ENCODE peak calls at places on chromosomes 13 and 19, in four cellular contexts. G is uterus, W is pancreas, Z is left kidney. S is an unnamed sample.

GRCh38 chr13:102100234-102100633 is 301.6 kb downstream of the FGF14 start:
- DNase-seq in Z (no peak), W (no peak), G (no peak), S (no peak)

GRCh38 chr19:18590273-18591272 is 2.0 kb downstream of the REX1BD start:
- DNase-seq in G (no peak), Z (peak), W (peak), S (no peak)

GRCh38 chr19:10211071-10211470 is 16.3 kb upstream of the DNMT1 start:
- DNase-seq in W (no peak), Z (no peak), G (no peak), S (no peak)

GRCh38 chr19:18946335-18946734 is 5.3 kb upstream of the HOMER3 start:
- DNase-seq in G (no peak), Z (no peak), W (no peak), S (no peak)

GRCh38 chr13:107289540-107289939 is 721.6 kb upstream of the ARGLU1 start:
- DNase-seq in G (no peak), W (no peak), Z (no peak), S (no peak)

GRCh38 chr13:97221491-97221890 is 642 bp upstream of the MBNL2 start:
- DNase-seq in Z (no peak), W (no peak), G (no peak), S (no peak)

GRCh38 chr19:29855771-29856510 is 44.1 kb downstream of the CCNE1 start:
- DNase-seq in G (no peak), W (no peak), Z (no peak), S (no peak)

GRCh38 chr19:3575260-3575741 is 2.6 kb downstream of the HMG20B start:
- DNase-seq in W (peak), Z (peak), G (no peak), S (peak)

GRCh38 chr19:39401549-39402416 is 4.9 kb upstream of the ZFP36 start:
- DNase-seq in Z (peak), G (peak), W (peak), S (peak)

GRCh38 chr13:26075498-26075897 is 23.7 kb upstream of the SHISA2 start:
- DNase-seq in W (no peak), Z (peak), G (no peak), S (no peak)

GRCh38 chr19:11286312-11286974 is 9.5 kb upstream of the TSPAN16 start:
- DNase-seq in G (no peak), W (no peak), Z (peak), S (no peak)

GRCh38 chr19:8585894-8586750 is 8.9 kb upstream of the MYO1F start:
- DNase-seq in Z (peak), W (peak), G (no peak), S (peak)

GRCh38 chr13:59531571-59532091 is 632.1 kb downstream of the DIAPH3 start:
- DNase-seq in W (no peak), Z (peak), G (peak), S (peak)

GRCh38 chr13:61684976-61685682 is 269.5 kb upstream of the PCDH20 start:
- DNase-seq in G (no peak), Z (no peak), W (no peak), S (no peak)

GRCh38 chr13:48233886-48234488 is 981 bp downstream of the ITM2B start:
- DNase-seq in G (no peak), Z (no peak), W (no peak), S (no peak)

GRCh38 chr19:18425515-18426415 is 6.6 kb downstream of the SSBP4 start:
- DNase-seq in W (peak), G (peak), Z (no peak), S (no peak)

GRCh38 chr13:60009300-60010248 is 154.2 kb downstream of the DIAPH3 start:
- DNase-seq in W (peak), Z (no peak), G (no peak), S (peak)

GRCh38 chr19:35357867-35358573 is at the start of gene FFAR3:
- DNase-seq in Z (no peak), W (no peak), G (no peak), S (no peak)

GRCh38 chr13:28650284-28650683 is 8.6 kb upstream of the POMP start:
- DNase-seq in G (no peak), Z (no peak), W (no peak), S (no peak)

GRCh38 chr13:51222510-51223283 is 499 bp downstream of the FAM124A start:
- DNase-seq in Z (peak), W (peak), G (no peak), S (no peak)

GRCh38 chr13:106072014-106072413 is 463.4 kb downstream of the EFNB2 start:
- DNase-seq in Z (no peak), G (no peak), W (no peak), S (no peak)

GRCh38 chr13:35881360-35881759 is 249.8 kb downstream of the DCLK1 start:
- DNase-seq in W (no peak), G (no peak), Z (no peak), S (no peak)

GRCh38 chr19:46297700-46298476 is 1.0 kb downstream of the HIF3A start:
- DNase-seq in G (peak), Z (peak), W (peak), S (peak)

GRCh38 chr13:44703371-44703770 is 127.2 kb upstream of the TSC22D1 start:
- DNase-seq in Z (no peak), W (no peak), G (no peak), S (no peak)

GRCh38 chr13:104740616-104741222 is 1674.5 kb upstream of the SLC10A2 start:
- DNase-seq in W (no peak), Z (no peak), G (peak), S (no peak)

GRCh38 chr19:903266-903797 is 9.7 kb downstream of the R3HDM4 start:
- DNase-seq in W (peak), Z (peak), G (no peak), S (no peak)

GRCh38 chr19:7862413-7862951 is 11.7 kb downstream of the PRR36 start:
- DNase-seq in Z (peak), W (peak), G (no peak), S (peak)

GRCh38 chr19:10069046-10069445 is 17.1 kb upstream of the SHFL start:
- DNase-seq in G (no peak), W (no peak), Z (no peak), S (no peak)

GRCh38 chr13:94713556-94714182 is 1.3 kb upstream of the SOX21 start:
- DNase-seq in W (peak), G (no peak), Z (no peak), S (no peak)

GRCh38 chr19:55485439-55486011 is 537 bp downstream of the NAT14 start:
- DNase-seq in W (peak), Z (peak), G (peak), S (no peak)

S was measured in colonic mucosa.